ENCODE peak calls at places on chromosome 14, in four cellular contexts. I, S, L and W are unnamed samples.

GRCh38 chr14:103597623-103598372 is 31.2 kb upstream of the KLC1 start:
- DNase-seq in I (peak), S (no peak), L (peak), W (no peak)

GRCh38 chr14:104864267-104865068 is 600 bp upstream of the CEP170B start:
- DNase-seq in I (no peak), S (peak), L (no peak), W (no peak)

GRCh38 chr14:38389666-38390065 is 133.8 kb upstream of the CLEC14A start:
- DNase-seq in I (no peak), S (no peak), L (no peak), W (no peak)

GRCh38 chr14:101251812-101252442 is 309.4 kb upstream of the DIO3 start:
- DNase-seq in I (no peak), S (no peak), L (no peak), W (no peak)

GRCh38 chr14:103624860-103625259 is 4.2 kb upstream of the KLC1 start:
- DNase-seq in I (no peak), S (peak), L (peak), W (no peak)

GRCh38 chr14:55699131-55700057 is 119.4 kb downstream of the KTN1 start:
- DNase-seq in I (no peak), S (no peak), L (peak), W (no peak)

GRCh38 chr14:65258391-65258790 is 154.1 kb upstream of the FUT8 start:
- DNase-seq in I (no peak), S (no peak), L (peak), W (no peak)

GRCh38 chr14:81440041-81440440 is 39.9 kb upstream of the STON2 start:
- DNase-seq in I (no peak), S (no peak), L (no peak), W (no peak)

GRCh38 chr14:64510825-64511679 is 6.5 kb downstream of the ZBTB1 start:
- DNase-seq in I (peak), S (no peak), L (peak), W (no peak)

DNA sequence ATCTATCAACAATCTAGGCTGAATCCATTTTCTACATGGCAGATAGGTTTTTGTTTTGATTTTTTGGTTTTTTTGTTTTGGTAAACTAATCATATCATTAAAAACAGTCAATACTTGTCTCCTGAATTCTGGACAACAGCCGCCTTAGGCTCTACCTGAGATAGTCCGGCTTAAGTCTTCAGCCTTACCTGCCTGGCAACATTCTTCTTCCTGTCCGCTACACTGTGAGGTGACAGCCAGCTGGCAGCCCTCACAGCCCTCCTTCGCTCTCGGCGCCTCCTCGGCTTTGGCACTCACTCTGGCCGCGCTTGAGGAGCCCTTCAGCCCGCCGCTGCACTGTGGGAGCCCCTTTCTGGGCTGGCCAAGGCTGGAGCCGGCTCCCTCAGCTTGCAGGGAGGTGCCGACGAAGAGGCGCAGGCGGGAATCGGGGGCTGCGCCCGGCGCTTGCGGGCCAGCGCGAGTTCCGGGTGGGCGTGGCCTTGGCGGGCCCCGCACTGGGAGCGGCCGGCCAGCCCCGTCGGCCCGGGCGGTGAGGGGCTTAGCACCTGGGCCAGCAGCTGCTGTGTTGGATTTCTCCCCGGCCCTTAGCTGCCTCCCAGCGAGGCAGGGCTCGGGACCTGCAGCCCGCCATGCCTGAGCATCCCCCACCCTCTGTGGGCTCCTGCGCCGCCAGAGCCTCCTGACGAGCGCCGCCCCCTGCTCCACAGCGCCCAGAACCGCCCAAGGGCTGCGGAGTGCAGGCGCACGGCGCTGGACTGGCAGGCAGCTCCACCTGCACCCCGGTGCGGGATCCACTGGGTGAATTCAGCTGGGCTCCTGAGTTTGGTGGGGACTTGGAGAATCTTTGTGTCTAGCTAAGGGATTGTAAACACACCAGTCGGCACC is 49.0 kb downstream of the MDGA2 start:
- DNase-seq in I (no peak), S (no peak), L (no peak), W (no peak)
- H3K4me3 ChIP-seq in I (no peak), S (no peak), L (no peak), W (no peak)

GRCh38 chr14:60720391-60720790 is 3.8 kb downstream of the SIX4 start:
- DNase-seq in I (no peak), S (no peak), L (no peak), W (no peak)
- H3K4me3 ChIP-seq in I (peak), S (no peak), L (peak), W (no peak)

GRCh38 chr14:33165926-33166289 is 227.2 kb downstream of the NPAS3 start:
- DNase-seq in I (no peak), S (no peak), L (no peak), W (no peak)
- H3K4me3 ChIP-seq in I (no peak), S (no peak), L (no peak), W (no peak)

GRCh38 chr14:20667957-20668356 is 16.4 kb upstream of the RNASE4 start:
- DNase-seq in I (no peak), S (no peak), L (no peak), W (no peak)

GRCh38 chr14:20662968-20663731 is 21.2 kb upstream of the RNASE4 start:
- DNase-seq in I (no peak), S (peak), L (peak), W (no peak)

GRCh38 chr14:20671597-20672283 is 12.6 kb upstream of the RNASE4 start:
- DNase-seq in I (no peak), S (no peak), L (no peak), W (no peak)

DNA sequence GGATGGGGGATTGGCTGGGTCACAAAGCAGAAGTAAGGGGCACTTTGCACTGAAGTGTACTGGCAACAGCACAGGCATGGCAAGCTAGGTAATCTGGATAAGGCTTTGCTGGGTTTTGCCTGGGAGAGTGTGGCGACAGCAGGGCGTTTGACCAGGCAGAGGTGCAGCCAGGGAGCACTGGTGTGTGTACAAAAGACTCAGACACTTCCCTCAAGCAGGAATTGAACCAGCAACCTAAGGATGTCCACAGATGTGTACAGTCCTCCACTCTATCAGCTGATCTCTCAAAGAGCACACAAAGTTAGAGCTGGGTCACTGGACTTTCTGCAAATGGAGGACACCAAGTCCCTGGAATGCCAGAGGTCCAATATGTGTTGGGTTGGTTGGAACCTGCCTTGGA is 15.4 kb upstream of the RNASE4 start:
- DNase-seq in I (no peak), S (no peak), L (no peak), W (no peak)
- H3K4me3 ChIP-seq in I (no peak), S (no peak), L (no peak), W (no peak)